ENCODE peak calls at places on chromosomes 4 and X, in four cellular contexts. Q, M, F and D are unnamed samples.
A peak's percentile ranks its signal among the peaks of the same experiment; 100 is the strongest.

GRCh38 chr4:167903291-167903721 is 189.0 kb upstream of the ANXA10 start:
- DNase-seq in F (peak; percentile 47), M (peak; percentile 3), Q (no peak), D (no peak)

GRCh38 chr4:13700196-13701140 is 72.9 kb upstream of the BOD1L1 start:
- DNase-seq in M (peak; percentile 88), F (peak; percentile 12), Q (no peak), D (no peak)

GRCh38 chr4:24440765-24441164 is 143.6 kb downstream of the DHX15 start:
- DNase-seq in Q (no peak), M (no peak), F (no peak), D (no peak)

GRCh38 chr4:52107336-52107735 is 56.2 kb downstream of the SPATA18 start:
- DNase-seq in Q (no peak), F (peak; percentile 48), M (peak; percentile 52), D (no peak)

GRCh38 chr4:173264245-173264959 is 69.8 kb downstream of the HMGB2 start:
- DNase-seq in M (peak; percentile 73), F (peak; percentile 82), Q (peak; percentile 52), D (no peak)

GRCh38 chr4:47690611-47691010 is 147.3 kb downstream of the CORIN start:
- DNase-seq in M (no peak), Q (no peak), F (no peak), D (no peak)

GRCh38 chr4:7867701-7868429 is 71.8 kb downstream of the AFAP1 start:
- DNase-seq in M (no peak), Q (no peak), F (peak; percentile 37), D (no peak)

GRCh38 chrX:48474581-48474980 is 1.4 kb upstream of the FTSJ1 start:
- DNase-seq in M (no peak), Q (no peak), F (no peak), D (no peak)

GRCh38 chr4:165627548-165627947 is 245.5 kb upstream of the TLL1 start:
- DNase-seq in M (no peak), Q (no peak), F (peak; percentile 13), D (no peak)

GRCh38 chr4:165628572-165628971 is 244.5 kb upstream of the TLL1 start:
- DNase-seq in F (no peak), Q (no peak), M (no peak), D (no peak)

GRCh38 chr4:165627128-165627527 is 245.9 kb upstream of the TLL1 start:
- DNase-seq in F (peak; percentile 38), M (no peak), Q (no peak), D (no peak)

GRCh38 chr4:165625281-165625680 is 246.5 kb downstream of the CPE start:
- DNase-seq in F (peak; percentile 20), M (no peak), Q (no peak), D (no peak)

DNA sequence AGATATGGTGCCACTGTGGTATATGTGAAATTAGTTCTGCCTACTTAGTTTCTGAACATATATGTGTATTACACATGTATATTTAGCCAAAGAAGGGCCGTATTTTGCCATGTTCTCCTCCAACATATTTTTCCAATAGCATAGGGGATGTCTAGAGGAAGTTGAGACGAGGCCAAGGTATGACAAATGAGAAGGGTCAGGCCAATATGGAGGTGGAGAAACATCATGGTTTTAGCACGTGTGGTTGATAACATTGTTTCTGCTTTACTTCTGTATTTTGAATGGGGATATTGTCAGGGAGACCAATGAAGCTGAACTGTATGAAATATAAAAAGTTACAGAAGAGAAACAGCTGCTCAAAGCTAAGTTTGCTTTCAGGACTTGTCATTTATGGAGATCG is 246.7 kb upstream of the TLL1 start:
- DNase-seq in Q (no peak), M (no peak), F (peak; percentile 67), D (no peak)
- TF ChIP-seq CTCF in Q (no peak), M (no peak), F (no peak), D (no peak)

DNA sequence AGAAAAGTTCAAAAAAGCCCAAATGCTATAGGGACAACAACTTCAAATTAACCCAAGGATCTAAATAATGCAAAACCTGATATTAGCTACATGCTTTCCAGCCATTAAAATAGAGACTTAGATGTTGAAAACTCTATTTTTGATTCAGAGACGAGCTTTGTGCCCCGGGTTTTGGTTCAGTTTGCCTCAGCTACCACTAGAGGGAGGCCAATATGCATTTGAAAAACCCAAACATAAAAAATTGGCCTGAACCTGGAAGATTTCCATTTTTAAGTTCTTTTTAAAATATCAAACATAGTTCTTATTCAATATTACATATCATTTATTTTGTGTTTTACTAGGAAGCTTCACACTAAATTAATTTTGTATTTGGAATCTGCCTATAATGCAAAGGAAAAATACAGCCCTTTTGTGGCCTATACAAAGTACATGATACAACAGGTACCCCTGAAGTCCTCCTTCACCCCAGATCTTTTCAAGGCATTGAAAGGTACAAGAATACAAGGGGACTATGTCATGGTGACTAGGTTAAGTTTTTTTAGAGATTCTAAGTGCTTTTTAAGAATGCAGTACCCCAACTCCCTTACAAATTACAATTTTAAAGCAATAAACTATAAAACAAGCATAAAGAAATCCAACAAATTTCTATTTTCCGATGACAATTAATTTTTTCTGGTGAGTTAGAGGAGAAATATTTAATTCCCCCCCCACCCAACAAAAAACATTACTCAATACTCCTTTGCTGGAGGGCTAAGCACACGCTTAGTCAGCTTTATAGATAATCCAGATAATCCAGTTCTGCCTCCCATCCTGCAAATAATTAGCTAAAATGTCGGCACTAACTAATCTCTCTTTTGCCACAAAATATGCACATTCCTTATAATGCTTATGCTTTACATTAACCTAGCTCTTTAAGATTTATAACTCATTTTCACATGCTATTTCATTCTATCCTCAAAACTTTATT is 97.7 kb upstream of the PTPN13 start:
- DNase-seq in M (peak; percentile 63), Q (no peak), F (peak; percentile 71), D (peak; percentile 37)
- TF ChIP-seq CTCF in M (peak; percentile 94), Q (peak; percentile 79), F (peak; percentile 90), D (peak; percentile 83)

GRCh38 chrX:140050906-140051305 is 85.6 kb upstream of the CXorf66 start:
- DNase-seq in Q (no peak), M (peak; percentile 5), F (peak; percentile 8), D (no peak)
- TF ChIP-seq CTCF in Q (no peak), M (peak; percentile 35), F (peak; percentile 24), D (peak; percentile 20)

DNA sequence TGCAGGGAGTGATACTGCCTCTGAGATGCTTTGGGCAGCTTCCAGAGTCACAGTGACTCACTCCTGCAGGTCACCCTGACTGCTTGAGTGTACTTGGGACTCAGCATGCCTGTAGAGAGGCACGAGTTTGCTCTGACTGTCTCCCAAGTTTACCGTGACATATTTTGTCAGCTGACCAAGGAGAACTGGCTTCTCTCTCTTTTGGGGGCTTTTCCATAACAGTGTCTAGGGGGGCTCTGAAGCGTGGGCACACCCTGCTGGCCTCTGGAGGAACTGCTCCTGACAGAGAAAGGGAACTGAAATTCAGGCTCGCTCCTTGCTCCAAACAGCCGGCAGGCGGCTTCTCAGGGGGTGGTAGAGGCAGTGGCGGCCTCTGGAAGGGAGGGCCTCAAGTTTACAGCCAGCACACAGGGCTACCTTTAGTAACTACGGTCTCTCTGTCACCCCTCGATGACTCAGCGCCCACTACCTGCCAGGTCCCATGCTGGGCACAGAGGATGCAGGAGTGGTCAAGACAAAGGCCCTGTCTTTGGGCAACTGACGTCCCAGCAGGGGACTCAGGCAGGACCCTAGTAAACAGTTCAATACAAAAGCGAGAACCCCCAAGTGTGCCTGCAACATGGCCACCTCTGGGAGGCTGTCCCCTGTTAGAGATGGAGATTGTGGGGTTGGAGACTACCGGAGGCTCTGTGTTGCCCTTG is 17.8 kb downstream of the ZNF185 start:
- DNase-seq in Q (no peak), M (no peak), F (peak; percentile 32), D (peak; percentile 77)
- TF ChIP-seq CTCF in Q (no peak), M (peak; percentile 62), F (peak; percentile 72), D (peak; percentile 73)

GRCh38 chr4:114727426-114727825 is 128.8 kb downstream of the UGT8 start:
- DNase-seq in Q (no peak), M (no peak), F (no peak), D (no peak)
- TF ChIP-seq CTCF in Q (no peak), M (no peak), F (no peak), D (no peak)

DNA sequence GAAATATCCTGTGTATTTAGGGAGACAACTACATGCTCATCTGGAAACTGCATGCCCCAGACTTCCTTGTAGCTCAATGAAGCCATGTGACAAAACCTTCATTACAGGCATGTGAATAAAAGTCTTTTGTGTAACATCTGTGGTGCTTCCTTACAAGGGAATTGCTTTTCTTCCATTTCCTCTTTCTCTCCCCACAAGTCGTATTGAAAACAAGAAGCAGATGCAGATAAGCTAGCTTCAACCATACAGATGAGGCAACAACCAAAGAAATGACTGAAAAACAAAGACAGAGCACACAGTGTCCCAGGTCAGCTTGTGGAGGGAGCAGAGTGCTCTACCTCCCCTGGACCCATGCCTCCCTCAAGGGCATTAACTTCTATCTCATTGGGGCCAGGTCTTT is 115.8 kb upstream of the INPP4B start:
- DNase-seq in M (peak; percentile 6), Q (no peak), F (peak; percentile 13), D (no peak)
- TF ChIP-seq CTCF in M (no peak), Q (no peak), F (no peak), D (no peak)

GRCh38 chrX:30483996-30484395 is 93.6 kb downstream of the TASL start:
- DNase-seq in Q (no peak), M (no peak), F (no peak), D (peak; percentile 7)

GRCh38 chrX:30488092-30488491 is 89.5 kb downstream of the TASL start:
- DNase-seq in F (peak; percentile 14), Q (no peak), M (peak; percentile 11), D (peak; percentile 22)

GRCh38 chrX:30493348-30493747 is 84.2 kb downstream of the TASL start:
- DNase-seq in F (no peak), M (no peak), Q (no peak), D (no peak)

GRCh38 chrX:30489323-30489722 is 88.2 kb downstream of the TASL start:
- DNase-seq in F (no peak), Q (no peak), M (no peak), D (no peak)
- TF ChIP-seq CTCF in F (no peak), Q (no peak), M (no peak), D (no peak)

GRCh38 chr4:87657525-87657924 is 7.4 kb downstream of the DMP1 start:
- DNase-seq in Q (no peak), F (peak; percentile 51), M (peak; percentile 43), D (no peak)
- TF ChIP-seq CTCF in Q (no peak), F (no peak), M (no peak), D (no peak)

GRCh38 chrX:110992611-110993010 is 103.4 kb upstream of the PAK3 start:
- DNase-seq in Q (no peak), F (peak; percentile 27), M (peak; percentile 12), D (peak; percentile 16)
- TF ChIP-seq CTCF in Q (peak; percentile 20), F (peak; percentile 44), M (peak; percentile 53), D (peak; percentile 56)